ENCODE peak calls at places on chromosomes 6 and 20, in four cellular contexts. A, S, L and P are unnamed samples.

GRCh38 chr6:148166339-148166949 is 176.2 kb upstream of the SASH1 start:
- DNase-seq in A (peak), L (no peak), S (no peak), P (peak)

GRCh38 chr6:125812394-125813231 is 21.9 kb downstream of the NCOA7 start:
- DNase-seq in L (no peak), A (peak), S (no peak), P (peak)

GRCh38 chr6:119545245-119545644 is 195.7 kb upstream of the MAN1A1 start:
- DNase-seq in S (no peak), A (no peak), L (no peak), P (no peak)

GRCh38 chr6:109580519-109580918 is 97.5 kb upstream of the ZBTB24 start:
- DNase-seq in S (peak), A (peak), L (no peak), P (peak)

GRCh38 chr20:32091888-32092346 is 17.6 kb upstream of the TM9SF4 start:
- DNase-seq in L (peak), S (peak), A (peak), P (peak)

GRCh38 chr6:53628354-53629119 is 37.0 kb downstream of the KLHL31 start:
- DNase-seq in A (no peak), L (no peak), S (no peak), P (no peak)

GRCh38 chr20:42795399-42795798 is 394.3 kb downstream of the PTPRT start:
- DNase-seq in L (no peak), S (no peak), A (no peak), P (no peak)

GRCh38 chr20:54123587-54124180 is 50.1 kb downstream of the CYP24A1 start:
- DNase-seq in A (peak), S (peak), L (peak), P (no peak)

GRCh38 chr6:79997728-79998127 is 6.7 kb upstream of the TTK start:
- DNase-seq in S (no peak), L (no peak), A (no peak), P (no peak)

GRCh38 chr6:81751388-81752083 is 945 bp downstream of the TENT5A start:
- DNase-seq in S (peak), L (peak), A (peak), P (peak)

GRCh38 chr6:112014483-112014882 is 39.4 kb upstream of the CCN6 start:
- DNase-seq in S (no peak), L (no peak), A (no peak), P (peak)

GRCh38 chr20:40960521-40960956 is 68.1 kb upstream of the TOP1 start:
- DNase-seq in S (no peak), A (no peak), L (peak), P (no peak)

GRCh38 chr6:93416575-93417420 is 2.6 kb downstream of the EPHA7 start:
- DNase-seq in L (peak), A (peak), S (peak), P (peak)

GRCh38 chr6:130098317-130098716 is 79.9 kb downstream of the L3MBTL3 start:
- DNase-seq in A (no peak), L (no peak), S (no peak), P (no peak)

GRCh38 chr20:53100476-53100911 is 128.3 kb downstream of the TSHZ2 start:
- DNase-seq in S (no peak), A (no peak), L (no peak), P (no peak)

GRCh38 chr6:157260735-157261134 is 62.6 kb downstream of the TMEM242 start:
- DNase-seq in S (no peak), A (no peak), L (no peak), P (no peak)

GRCh38 chr20:50919567-50919966 is 11.7 kb downstream of the ADNP start:
- DNase-seq in L (no peak), S (no peak), A (peak), P (no peak)

GRCh38 chr20:45095753-45096371 is 5.1 kb downstream of the KCNS1 start:
- DNase-seq in L (peak), S (peak), A (peak), P (peak)
- TF ChIP-seq JUN in L (no peak), S (no peak), A (no peak), P (no peak)

DNA sequence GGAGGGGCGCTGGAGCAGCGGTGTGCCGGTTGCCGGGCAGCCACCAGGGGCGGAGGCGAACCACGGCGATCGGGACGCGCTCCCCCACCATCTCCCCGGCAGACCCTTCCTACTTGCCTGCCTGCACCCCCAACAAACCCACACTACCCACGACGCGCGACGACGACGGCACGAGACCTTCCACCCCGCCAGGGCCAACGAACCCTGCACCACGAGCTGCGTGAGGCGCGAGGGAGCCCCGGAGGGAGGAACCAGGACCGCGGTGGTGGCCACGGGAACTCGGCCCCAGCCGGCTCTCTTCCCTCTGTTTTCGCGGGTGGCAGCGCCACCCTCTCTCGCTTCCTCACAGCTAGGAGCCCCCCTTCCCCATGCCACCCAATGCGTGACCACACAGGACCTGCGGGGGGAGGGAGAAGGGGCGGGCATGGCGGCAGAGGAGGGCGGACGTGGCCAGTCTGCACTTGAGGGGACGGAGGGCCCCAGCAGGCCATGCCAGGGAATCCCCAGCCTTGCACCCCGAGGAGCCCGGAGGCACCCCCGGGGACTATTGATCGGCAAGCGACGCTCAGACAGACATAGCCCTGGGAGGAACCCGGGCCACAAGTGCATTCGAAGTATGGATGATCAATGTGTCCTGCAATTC is 1516.4 kb upstream of the DEFB115 start:
- DNase-seq in A (no peak), L (no peak), S (no peak), P (no peak)
- TF ChIP-seq JUN in A (no peak), L (no peak), S (no peak), P (no peak)

GRCh38 chr6:142331601-142332000 is 29.8 kb downstream of the ADGRG6 start:
- DNase-seq in A (no peak), S (no peak), L (no peak), P (peak)
- TF ChIP-seq JUN in A (no peak), S (no peak), L (no peak), P (no peak)

GRCh38 chr6:90631046-90631445 is 44.2 kb upstream of the MAP3K7 start:
- DNase-seq in S (no peak), L (no peak), A (no peak), P (no peak)
- TF ChIP-seq JUN in S (no peak), L (no peak), A (no peak), P (no peak)

GRCh38 chr6:52284131-52284459 is 447 bp downstream of the MCM3 start:
- DNase-seq in S (peak), A (no peak), L (peak), P (no peak)
- TF ChIP-seq JUN in S (no peak), A (no peak), L (no peak), P (no peak)

GRCh38 chr20:48722002-48722731 is 105.6 kb downstream of the PREX1 start:
- DNase-seq in S (no peak), L (no peak), A (no peak), P (peak)
- TF ChIP-seq JUN in S (no peak), L (no peak), A (no peak), P (peak)

DNA sequence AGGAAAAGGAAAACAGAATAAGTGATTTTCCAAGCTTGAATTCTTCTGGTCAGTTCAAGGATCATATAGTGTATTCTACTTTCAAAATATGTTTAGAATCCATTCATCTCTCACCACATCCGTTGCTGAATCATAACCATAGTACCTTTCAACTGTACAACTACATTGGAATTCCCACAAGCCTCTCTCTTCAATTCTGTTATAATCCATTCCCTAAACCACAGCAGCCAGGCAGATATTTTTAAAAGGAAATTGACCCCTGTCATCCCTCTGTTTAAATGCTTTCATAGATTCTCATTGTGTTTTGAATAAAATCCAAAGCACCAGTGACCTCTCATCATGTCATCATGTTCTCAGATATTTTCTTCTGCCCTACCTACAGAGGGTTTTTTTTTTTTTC is 412.7 kb downstream of the GRIK2 start:
- DNase-seq in A (no peak), L (no peak), S (no peak), P (peak)
- TF ChIP-seq JUN in A (no peak), L (no peak), S (no peak), P (no peak)

GRCh38 chr6:138088307-138088744 is 18.9 kb downstream of the PERP start:
- DNase-seq in L (no peak), A (peak), S (no peak), P (peak)

GRCh38 chr6:138085839-138086222 is 21.4 kb downstream of the PERP start:
- DNase-seq in A (no peak), L (no peak), S (no peak), P (no peak)

GRCh38 chr6:138084904-138085838 is 22.0 kb downstream of the PERP start:
- DNase-seq in A (no peak), L (no peak), S (no peak), P (no peak)

GRCh38 chr6:138087549-138087948 is 19.7 kb downstream of the PERP start:
- DNase-seq in L (no peak), A (peak), S (no peak), P (no peak)

DNA sequence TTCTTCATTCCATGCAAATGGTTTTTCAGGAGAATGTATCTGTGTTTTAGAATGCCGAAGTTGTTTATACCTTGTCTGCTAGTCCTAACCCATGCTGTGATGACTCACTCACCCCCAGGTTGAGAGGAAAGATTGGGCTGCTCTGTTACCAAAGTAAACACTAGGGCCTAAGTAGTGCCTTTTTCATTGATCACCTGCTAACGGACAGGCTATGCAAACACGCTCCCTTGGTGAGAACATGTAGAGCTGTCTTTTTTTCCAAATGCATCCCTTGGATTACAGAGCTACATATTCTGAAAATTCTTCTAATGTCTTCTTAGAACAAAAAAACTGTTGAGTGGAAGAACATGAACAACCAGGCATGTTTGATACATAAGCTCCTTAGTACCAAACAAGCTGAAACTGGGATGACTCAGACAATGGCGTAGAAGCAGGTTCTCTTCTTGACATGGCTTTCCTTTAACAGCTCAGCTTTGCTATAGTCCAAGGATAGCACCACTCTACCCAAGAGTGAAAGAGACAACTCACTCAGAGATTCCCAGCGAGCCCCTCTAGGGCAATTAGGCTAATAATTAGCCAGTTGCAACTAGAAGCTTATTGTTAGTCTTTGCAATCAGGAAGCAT is 20.5 kb downstream of the PERP start:
- DNase-seq in L (no peak), A (peak), S (peak), P (no peak)
- TF ChIP-seq JUN in L (peak), A (peak), S (no peak), P (no peak)

GRCh38 chr6:151630991-151631655 is 137.3 kb downstream of the CCDC170 start:
- DNase-seq in A (no peak), L (no peak), S (no peak), P (no peak)
- TF ChIP-seq JUN in A (no peak), L (no peak), S (no peak), P (no peak)